ENCODE peak calls at places on chromosomes 3 and 15, in five cellular contexts. D is upper lobe of left lung, G is A549, P is AG09309, I is GM20000. S is an unnamed sample.
A peak's percentile ranks its signal among the peaks of the same experiment; 100 is the strongest.

GRCh38 chr3:42936157-42936981 is 30.4 kb downstream of the ZNF662 start:
- DNase-seq in G (no peak), P (no peak), I (no peak), D (no peak), S (no peak)

GRCh38 chr15:66409565-66410108 is 22.9 kb downstream of the MAP2K1 start:
- DNase-seq in D (no peak), I (no peak), P (no peak), G (no peak), S (no peak)

GRCh38 chr15:76330281-76330680 is 6.3 kb upstream of the ISL2 start:
- DNase-seq in P (no peak), G (peak; percentile 81), I (no peak), D (no peak), S (no peak)

GRCh38 chr3:129238945-129239705 is 10.3 kb upstream of the COPG1 start:
- DNase-seq in P (peak; percentile 31), G (peak; percentile 43), D (peak; percentile 58), I (no peak), S (no peak)

GRCh38 chr3:81823086-81823485 is 61.6 kb upstream of the GBE1 start:
- DNase-seq in P (no peak), D (no peak), G (no peak), I (no peak), S (no peak)

GRCh38 chr3:69144631-69145244 is 22.3 kb upstream of the LMOD3 start:
- DNase-seq in P (no peak), D (no peak), G (no peak), I (no peak), S (no peak)

GRCh38 chr3:105715372-105715771 is 153.4 kb downstream of the CBLB start:
- DNase-seq in P (peak; percentile 46), G (peak; percentile 7), I (no peak), D (no peak), S (no peak)

GRCh38 chr3:29484633-29485032 is 203.8 kb downstream of the RBMS3 start:
- DNase-seq in P (no peak), D (no peak), G (no peak), I (no peak), S (no peak)

GRCh38 chr3:58111513-58112184 is 99.1 kb downstream of the DNASE1L3 start:
- DNase-seq in D (peak; percentile 88), G (no peak), P (no peak), I (peak; percentile 72), S (peak; percentile 35)

GRCh38 chr3:194265505-194265892 is 85.6 kb downstream of the CPN2 start:
- DNase-seq in D (peak; percentile 78), P (peak; percentile 62), G (no peak), I (no peak), S (no peak)

GRCh38 chr3:104385421-104385820 is 981.3 kb upstream of the ALCAM start:
- DNase-seq in P (no peak), G (no peak), D (no peak), I (no peak), S (no peak)

GRCh38 chr3:191460360-191460759 is 603 bp upstream of the PYDC2 start:
- DNase-seq in D (no peak), G (no peak), I (no peak), P (no peak), S (no peak)

GRCh38 chr15:47066386-47066785 is 650.9 kb upstream of the SEMA6D start:
- DNase-seq in I (no peak), D (no peak), P (no peak), G (no peak), S (no peak)

GRCh38 chr3:111617912-111618601 is 22.9 kb upstream of the ZBED2 start:
- DNase-seq in D (no peak), I (no peak), G (no peak), P (no peak), S (no peak)

GRCh38 chr3:161008086-161008485 is 97.1 kb downstream of the B3GALNT1 start:
- DNase-seq in G (no peak), I (no peak), D (no peak), P (no peak), S (no peak)

GRCh38 chr3:27723803-27724458 is 1.8 kb upstream of the EOMES start:
- DNase-seq in D (no peak), I (peak; percentile 13), P (no peak), G (no peak), S (no peak)

GRCh38 chr15:20295238-20295811 is 246.3 kb downstream of the GOLGA6L6 start:
- DNase-seq in P (no peak), G (no peak), D (peak; percentile 31), I (no peak), S (no peak)

GRCh38 chr3:124276863-124277515 is 285.1 kb upstream of the ROPN1 start:
- DNase-seq in G (no peak), P (no peak), I (no peak), D (peak; percentile 31), S (no peak)

GRCh38 chr15:89845305-89845893 is 30.7 kb upstream of the ANPEP start:
- DNase-seq in G (peak; percentile 80), D (no peak), I (no peak), P (peak; percentile 61), S (no peak)

GRCh38 chr3:123832712-123833397 is 51.3 kb downstream of the MYLK start:
- DNase-seq in I (no peak), D (no peak), P (no peak), G (no peak), S (no peak)

GRCh38 chr3:108377384-108377783 is 81.0 kb downstream of the HHLA2 start:
- DNase-seq in D (no peak), G (no peak), I (no peak), P (no peak), S (no peak)

GRCh38 chr3:89525597-89525996 is 418.2 kb downstream of the EPHA3 start:
- DNase-seq in D (no peak), P (no peak), I (no peak), G (no peak), S (no peak)

GRCh38 chr15:63111481-63111880 is 10.2 kb upstream of the LACTB start:
- DNase-seq in D (no peak), P (no peak), I (no peak), G (no peak), S (no peak)

GRCh38 chr15:69319384-69320375 is 21.0 kb downstream of the PAQR5 start:
- DNase-seq in I (no peak), D (no peak), P (no peak), G (no peak), S (no peak)

GRCh38 chr3:67109651-67110204 is 111.6 kb downstream of the KBTBD8 start:
- DNase-seq in I (peak; percentile 5), D (no peak), G (peak; percentile 42), P (peak; percentile 38), S (no peak)

GRCh38 chr3:59290358-59290757 is 240.5 kb upstream of the CFAP20DC start:
- DNase-seq in G (no peak), P (no peak), I (no peak), D (no peak), S (no peak)

GRCh38 chr3:197796087-197796486 is 5.0 kb downstream of the LRCH3 start:
- DNase-seq in I (no peak), P (no peak), G (no peak), D (no peak), S (no peak)

GRCh38 chr3:152508705-152509104 is 240.0 kb downstream of the MBNL1 start:
- DNase-seq in I (no peak), D (no peak), P (no peak), G (peak; percentile 27), S (no peak)

GRCh38 chr3:53533486-53533885 is 39.1 kb downstream of the CACNA1D start:
- DNase-seq in D (no peak), P (no peak), I (no peak), G (no peak), S (no peak)

GRCh38 chr3:141401584-141402475 is 33.5 kb downstream of the ZBTB38 start:
- DNase-seq in I (peak; percentile 86), D (peak; percentile 48), P (no peak), G (peak; percentile 56), S (peak; percentile 45)

GRCh38 chr3:10740954-10741353 is 75.1 kb upstream of the SLC6A11 start:
- DNase-seq in G (no peak), D (no peak), P (no peak), I (no peak), S (no peak)

DNA sequence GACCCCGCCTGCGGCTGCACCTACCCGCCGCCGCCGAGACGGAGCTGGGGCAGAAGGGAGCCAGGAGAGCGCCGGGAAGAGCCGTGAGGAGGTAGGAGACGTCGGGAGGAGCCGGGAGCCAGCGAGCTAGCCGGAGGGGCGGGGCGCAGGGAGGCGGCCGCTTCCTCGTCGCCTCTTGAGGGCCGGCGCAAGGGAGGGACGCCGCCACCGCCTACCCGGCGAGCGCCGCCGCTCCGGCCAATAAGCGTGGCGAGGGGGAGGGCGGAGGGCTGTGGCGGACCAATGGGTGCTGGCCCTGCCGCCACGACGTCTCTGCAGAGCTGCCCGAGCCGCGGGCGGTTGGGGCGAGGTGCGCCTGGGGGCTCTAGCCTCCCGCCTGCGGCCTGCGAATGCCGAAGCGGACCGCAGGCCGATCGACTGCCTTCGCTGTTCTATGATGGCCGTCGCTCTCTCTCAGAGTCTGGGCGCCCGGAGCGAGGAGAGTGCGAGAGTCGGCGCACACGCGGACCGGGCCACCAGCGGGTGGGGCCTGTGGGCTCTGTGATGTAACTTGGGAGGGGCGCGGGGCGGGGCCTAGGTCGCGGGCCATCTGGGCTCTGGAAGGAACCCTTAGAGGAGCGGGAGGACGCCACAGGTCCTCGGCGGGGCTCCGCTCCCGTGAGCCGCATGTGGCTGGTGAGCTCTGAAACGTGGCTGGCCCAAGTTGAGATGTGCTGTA is 72.7 kb upstream of the MAP4 start:
- DNase-seq in P (peak; percentile 82), G (peak; percentile 96), I (peak; percentile 97), D (peak; percentile 97), S (peak; percentile 96)
- TF ChIP-seq CTCF in P (no peak), G (no peak), I (no peak), D (peak; percentile 4), S (no peak)

DNA sequence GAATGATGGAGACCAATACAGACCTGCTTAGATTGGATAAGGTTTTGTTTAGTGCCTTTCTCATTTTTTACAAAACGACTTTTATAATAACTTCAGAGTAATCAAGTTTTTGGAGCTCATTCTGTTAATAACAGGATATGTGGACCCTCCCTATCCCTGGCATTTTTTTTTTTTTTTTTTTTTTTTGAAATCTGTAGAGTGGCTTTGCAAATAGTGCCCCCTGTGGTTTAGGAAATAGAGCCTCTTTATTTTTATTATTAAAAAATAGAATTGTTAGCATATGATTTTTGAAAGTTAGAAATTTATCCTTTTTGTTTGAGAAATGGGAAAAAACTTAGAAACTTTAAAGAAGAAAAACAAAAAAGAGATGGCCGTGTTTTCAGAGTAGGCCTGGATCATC is 11.4 kb downstream of the SKIL start:
- DNase-seq in I (no peak), P (no peak), D (no peak), G (no peak), S (no peak)
- TF ChIP-seq CTCF in I (no peak), P (peak; percentile 19), D (no peak), G (peak; percentile 49), S (peak; percentile 60)

GRCh38 chr3:32175607-32176197 is 62.8 kb upstream of the CMTM8 start:
- DNase-seq in P (peak; percentile 27), D (peak; percentile 30), I (peak; percentile 74), G (peak; percentile 75), S (no peak)

GRCh38 chr3:32180151-32180850 is 58.2 kb upstream of the CMTM8 start:
- DNase-seq in I (no peak), G (no peak), P (no peak), D (no peak), S (no peak)

GRCh38 chr3:32181370-32181769 is 57.1 kb upstream of the CMTM8 start:
- DNase-seq in D (no peak), I (no peak), P (no peak), G (no peak), S (no peak)

GRCh38 chr3:32176989-32177701 is 61.3 kb upstream of the CMTM8 start:
- DNase-seq in I (peak; percentile 66), P (peak; percentile 10), D (peak; percentile 41), G (peak; percentile 65), S (no peak)

GRCh38 chr3:32177702-32178198 is 60.7 kb upstream of the CMTM8 start:
- DNase-seq in I (peak; percentile 51), P (peak; percentile 41), D (peak; percentile 80), G (peak; percentile 91), S (no peak)
- TF ChIP-seq CTCF in I (peak; percentile 63), P (peak; percentile 93), D (peak; percentile 61), G (peak; percentile 73), S (no peak)

GRCh38 chr3:184808021-184808420 is 3.9 kb upstream of the VPS8 start:
- DNase-seq in I (no peak), D (no peak), G (peak; percentile 17), P (no peak), S (no peak)
- TF ChIP-seq CTCF in I (no peak), D (no peak), G (no peak), P (peak; percentile 32), S (no peak)

S was measured in mesothelial cell of epicardium.